ENCODE peak calls at places on chromosomes 16 and 17, in four cellular contexts. C, K, W and P are unnamed samples. For H3K4me1, the result is how much of the 10 kb centered on the place peaks cover.

GRCh38 chr17:81161972-81162371 is 3.3 kb upstream of the PVALEF start:
- DNase-seq in C (no peak), W (no peak), K (no peak), P (no peak)

GRCh38 chr17:61594294-61594825 is 3.3 kb upstream of the NACA2 start:
- DNase-seq in W (no peak), K (no peak), C (no peak), P (no peak)

GRCh38 chr17:50707296-50708049 is at the start of gene ANKRD40:
- DNase-seq in W (peak), K (peak), C (peak), P (peak)

GRCh38 chr17:77772461-77772897 is 186.0 kb upstream of the TNRC6C start:
- DNase-seq in K (peak), C (peak), W (peak), P (peak)

GRCh38 chr16:85169333-85170065 is 57.2 kb upstream of the CIBAR2 start:
- DNase-seq in K (no peak), W (peak), C (peak), P (no peak)

GRCh38 chr17:30495586-30495985 is 18.4 kb downstream of the GOSR1 start:
- DNase-seq in K (no peak), W (no peak), C (no peak), P (no peak)

GRCh38 chr17:79711715-79712305 is 18.9 kb upstream of the ENPP7 start:
- DNase-seq in C (no peak), K (no peak), W (no peak), P (no peak)

GRCh38 chr16:48126801-48127644 is 28.8 kb downstream of the ABCC12 start:
- DNase-seq in W (peak), C (peak), K (peak), P (no peak)

GRCh38 chr16:83669456-83669855 is 138.3 kb upstream of the HSBP1 start:
- DNase-seq in W (no peak), C (no peak), K (no peak), P (no peak)

GRCh38 chr16:12901204-12901596 is 198 bp upstream of the SHISA9 start:
- DNase-seq in K (no peak), C (no peak), W (peak), P (no peak)

DNA sequence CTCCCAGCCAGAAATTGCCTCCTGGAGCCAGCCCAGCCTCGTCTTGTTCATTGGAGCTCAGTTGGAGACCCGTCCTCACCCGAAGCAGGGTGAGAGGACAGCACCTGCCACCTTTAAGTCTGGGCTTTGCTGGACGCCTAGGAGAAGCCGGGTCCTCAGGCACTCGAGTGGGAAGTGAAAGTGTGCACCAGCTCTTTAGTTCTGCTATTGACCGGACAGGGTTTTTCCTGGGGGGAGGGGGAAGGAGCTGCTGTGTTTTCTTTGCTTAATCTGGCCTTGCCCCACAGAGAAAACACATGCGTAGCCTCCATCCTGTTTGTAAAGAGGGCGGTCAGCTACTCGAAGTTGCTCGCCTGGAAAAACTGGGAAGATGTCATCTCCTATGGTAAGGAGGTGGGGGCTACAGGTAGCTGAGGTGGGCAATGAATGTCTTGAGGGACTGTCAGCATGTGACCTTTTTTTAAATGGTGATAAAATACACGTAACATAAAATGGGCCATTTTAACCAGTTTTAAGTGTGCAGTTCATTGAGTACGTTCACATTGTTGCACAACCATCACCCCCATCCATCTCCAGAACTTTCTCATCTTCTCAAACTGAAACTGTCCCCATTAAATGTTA is 34.4 kb downstream of the CMIP start:
- DNase-seq in C (peak), K (no peak), W (no peak), P (no peak)
- H3K4me1 ChIP-seq in C (under half), K (half or more), W (under half), P (half or more)

GRCh38 chr17:16491703-16492612 is at the start of gene LRRC75A:
- DNase-seq in C (peak), K (no peak), W (peak), P (peak)

GRCh38 chr17:16493470-16494048 is 1.6 kb upstream of the LRRC75A start:
- DNase-seq in W (no peak), K (no peak), C (no peak), P (no peak)

GRCh38 chr17:16492613-16493290 is 759 bp upstream of the LRRC75A start:
- DNase-seq in C (no peak), K (no peak), W (no peak), P (no peak)

GRCh38 chr17:16488572-16488997 is 3.4 kb downstream of the LRRC75A start:
- DNase-seq in C (no peak), K (no peak), W (peak), P (no peak)

DNA sequence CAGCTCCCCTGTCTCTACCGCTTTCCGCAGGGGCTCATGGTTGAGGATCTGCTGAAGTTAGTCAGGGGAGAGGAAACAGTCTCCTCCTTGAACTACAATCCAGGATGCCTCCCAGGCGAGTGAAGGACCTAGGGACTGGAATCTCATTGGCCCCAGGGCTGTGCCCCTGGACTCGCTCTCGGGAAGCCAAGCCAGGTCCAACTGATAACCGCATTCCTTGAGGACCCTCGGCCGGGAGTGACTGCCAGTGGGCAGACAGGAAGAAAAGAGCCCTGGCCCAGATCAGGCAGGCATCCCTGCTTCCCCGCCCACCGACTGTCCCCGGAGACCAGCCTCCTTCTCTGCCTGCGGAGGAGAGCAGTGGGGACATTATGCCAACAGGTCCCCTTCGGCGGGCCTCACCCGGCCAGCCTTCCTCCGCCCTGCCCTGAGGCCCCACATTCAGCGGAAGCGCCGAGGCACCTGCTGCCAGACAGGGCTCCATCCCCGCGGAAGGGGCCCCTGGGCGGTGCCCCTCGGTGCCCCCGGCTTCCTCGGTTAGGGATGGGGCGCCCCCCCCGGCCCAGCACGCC is 776 bp downstream of the LRRC75A start:
- DNase-seq in C (no peak), W (peak), K (no peak), P (peak)
- H3K4me1 ChIP-seq in C (under half), W (under half), K (under half), P (under half)

GRCh38 chr16:89357460-89357859 is 132.9 kb downstream of the ANKRD11 start:
- DNase-seq in C (peak), W (peak), K (no peak), P (no peak)

GRCh38 chr16:89355686-89356085 is 134.7 kb downstream of the ANKRD11 start:
- DNase-seq in W (no peak), C (peak), K (no peak), P (no peak)

GRCh38 chr16:89354325-89354724 is 136.0 kb downstream of the ANKRD11 start:
- DNase-seq in K (no peak), W (no peak), C (peak), P (no peak)

GRCh38 chr16:89357055-89357454 is 133.3 kb downstream of the ANKRD11 start:
- DNase-seq in K (no peak), C (peak), W (no peak), P (no peak)

DNA sequence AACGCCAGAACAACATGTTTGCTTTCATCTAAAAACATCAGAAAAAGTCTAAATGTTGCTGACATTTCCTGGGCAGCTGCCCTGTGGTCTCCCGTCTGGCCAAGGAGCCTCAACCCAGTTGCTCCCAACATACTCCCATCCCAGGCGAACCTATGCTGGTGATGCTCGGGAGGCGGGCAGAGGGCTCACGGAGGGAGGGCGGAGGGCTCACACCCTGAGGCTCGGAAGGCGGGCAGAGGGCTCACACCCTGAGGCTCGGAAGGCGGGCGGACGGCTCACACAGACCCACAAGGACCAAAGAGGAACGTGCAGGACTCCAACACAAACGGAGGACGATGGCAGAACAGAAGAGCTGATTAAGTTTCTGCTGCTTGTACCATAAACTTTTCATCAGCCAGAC is 135.3 kb downstream of the ANKRD11 start:
- DNase-seq in C (peak), W (no peak), K (no peak), P (no peak)
- H3K4me1 ChIP-seq in C (under half), W (under half), K (half or more), P (half or more)

DNA sequence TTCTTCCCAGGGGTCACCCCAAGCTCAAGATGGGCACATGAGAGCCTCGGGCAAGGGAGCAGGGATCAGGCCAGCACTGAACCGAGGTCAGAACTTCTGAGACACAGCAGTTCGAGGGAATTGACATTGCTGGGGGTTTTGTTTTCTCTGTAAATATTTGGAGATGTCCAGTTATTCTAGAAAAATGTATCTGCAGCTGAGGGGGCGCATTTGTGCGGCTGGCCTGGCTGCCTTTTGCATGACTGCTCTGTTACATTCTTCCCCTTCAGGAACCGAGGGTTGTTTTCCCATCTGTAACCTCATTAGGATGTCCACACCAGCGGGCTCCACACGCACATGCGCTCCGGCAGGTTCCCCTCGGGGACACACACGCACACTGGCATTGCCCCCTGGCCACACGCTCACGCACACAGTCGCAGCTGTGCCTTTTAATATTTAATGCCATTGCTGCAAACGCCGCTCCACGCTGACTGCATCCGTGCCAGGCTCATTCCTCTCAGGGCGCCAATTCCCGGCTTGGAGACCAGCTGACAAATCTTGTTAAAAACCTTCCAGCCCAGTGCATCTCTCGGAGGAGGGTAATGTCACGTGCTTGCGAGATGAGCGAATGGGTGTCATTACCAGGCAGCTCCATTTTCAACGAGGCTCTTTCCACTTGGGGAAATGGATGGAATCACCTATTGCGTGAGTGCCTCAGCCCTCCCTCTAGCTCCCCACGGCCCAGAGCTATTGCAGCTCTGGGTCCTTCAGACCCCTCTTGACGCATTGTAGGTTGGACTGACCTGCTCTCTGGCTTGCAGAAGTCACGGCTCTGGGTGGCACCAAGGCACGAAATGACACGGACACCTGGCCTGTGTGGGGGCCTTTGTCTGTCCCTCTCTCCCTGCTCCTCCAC is 13.2 kb downstream of the CCR7 start:
- DNase-seq in K (peak), C (peak), W (no peak), P (no peak)
- H3K4me1 ChIP-seq in K (half or more), C (under half), W (under half), P (half or more)

GRCh38 chr16:66134875-66135274 is 231.6 kb upstream of the CDH5 start:
- DNase-seq in C (no peak), K (no peak), W (no peak), P (no peak)
- H3K4me1 ChIP-seq in C (under half), K (under half), W (under half), P (under half)

DNA sequence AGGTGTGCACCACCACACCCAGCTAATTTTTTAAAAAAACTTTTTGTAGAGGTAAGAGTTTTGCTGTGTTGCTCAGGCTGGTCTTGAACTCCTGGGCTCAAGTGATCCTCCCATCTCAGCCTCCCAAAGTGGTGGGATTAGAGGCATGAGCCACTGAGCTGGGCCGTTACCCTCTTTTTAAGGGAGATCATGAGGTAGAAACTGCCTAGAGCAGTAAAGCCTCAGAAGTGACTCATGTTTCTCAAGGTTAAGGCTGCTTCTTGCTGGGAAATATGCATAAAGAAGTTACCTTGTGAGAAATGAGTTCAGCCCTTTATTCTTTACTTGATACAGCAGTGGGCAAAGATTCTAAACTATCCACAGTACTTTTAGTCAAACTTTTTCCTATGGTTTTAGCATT is 38.2 kb downstream of the GRB2 start:
- DNase-seq in C (no peak), K (peak), W (no peak), P (no peak)
- H3K4me1 ChIP-seq in C (under half), K (half or more), W (under half), P (half or more)